ENCODE peak calls at places on chromosomes 5 and 9, in seven cellular contexts. Y is stimulated activated naive CD4-positive, alpha-beta T cell; E is upper lobe of left lung; T is stimulated activated CD8-positive, alpha-beta memory T cell treated with anti-CD3 and anti-CD28 coated beads, Interleukin-4, amount 100 ng/mL, for 48 hours; I is DMS 273 treated with DMSO at 0.1 percent for 48 hours; V is iris pigment epithelial cell; D is activated CD8-positive, alpha-beta memory T cell treated with anti-CD3 and anti-CD28 coated beads, Interleukin-2, amount 50 U/mL, for 48 hours. W is an unnamed sample.

GRCh38 chr5:159038907-159039306 is 60.8 kb downstream of the EBF1 start:
- DNase-seq in Y (no peak), E (no peak), T (no peak), I (no peak), V (peak), D (no peak), W (no peak)

GRCh38 chr9:96241391-96241809 is 60.6 kb downstream of the HSD17B3 start:
- DNase-seq in Y (no peak), E (no peak), T (peak), I (no peak), V (no peak), D (peak), W (no peak)

GRCh38 chr5:78568212-78568611 is 80.4 kb downstream of the LHFPL2 start:
- DNase-seq in Y (no peak), E (no peak), T (no peak), I (no peak), V (no peak), D (no peak), W (no peak)

GRCh38 chr9:98821831-98822230 is 14.4 kb downstream of the GALNT12 start:
- DNase-seq in Y (no peak), E (no peak), T (no peak), I (no peak), V (no peak), D (no peak), W (no peak)

GRCh38 chr9:87343816-87344438 is 153.7 kb upstream of the DAPK1 start:
- DNase-seq in Y (no peak), E (no peak), T (no peak), I (peak), V (peak), D (no peak), W (no peak)

GRCh38 chr9:35110327-35110758 is 5.3 kb downstream of the ATOSB start:
- DNase-seq in Y (no peak), E (no peak), T (no peak), I (peak), V (peak), D (no peak), W (peak)

GRCh38 chr5:143033535-143034260 is 263.5 kb downstream of the ARHGAP26 start:
- DNase-seq in Y (no peak), E (no peak), T (no peak), I (no peak), V (peak), D (no peak), W (no peak)

GRCh38 chr9:72858089-72858912 is 94.6 kb downstream of the ALDH1A1 start:
- DNase-seq in Y (no peak), E (peak), T (no peak), I (no peak), V (peak), D (no peak), W (no peak)

GRCh38 chr5:72106922-72107873 is at the start of gene MAP1B:
- DNase-seq in Y (no peak), E (no peak), T (no peak), I (peak), V (peak), D (no peak), W (peak)

GRCh38 chr9:94168203-94169000 is 84.1 kb downstream of the PTPDC1 start:
- DNase-seq in Y (no peak), E (no peak), T (no peak), I (no peak), V (peak), D (no peak), W (no peak)

GRCh38 chr9:133238851-133239532 is 29.9 kb upstream of the OBP2B start:
- DNase-seq in Y (peak), E (peak), T (peak), I (no peak), V (peak), D (peak), W (no peak)

GRCh38 chr9:127886401-127886972 is 9.0 kb upstream of the AK1 start:
- DNase-seq in Y (no peak), E (no peak), T (no peak), I (no peak), V (no peak), D (no peak), W (no peak)

GRCh38 chr9:130833324-130833990 is 1.6 kb upstream of the ABL1 start:
- DNase-seq in Y (no peak), E (no peak), T (no peak), I (no peak), V (peak), D (no peak), W (no peak)

GRCh38 chr5:96668725-96669124 is 6.5 kb downstream of the CAST start:
- DNase-seq in Y (no peak), E (no peak), T (no peak), I (no peak), V (no peak), D (no peak), W (no peak)

GRCh38 chr5:112412370-112412769 is 6.7 kb downstream of the EPB41L4A start:
- DNase-seq in Y (no peak), E (no peak), T (no peak), I (no peak), V (no peak), D (no peak), W (no peak)

GRCh38 chr5:17720070-17720469 is 85.8 kb downstream of the TAF11L14 start:
- DNase-seq in Y (no peak), E (no peak), T (no peak), I (no peak), V (no peak), D (no peak), W (no peak)